ENCODE peak calls at places on chromosomes 5 and 9, in five cellular contexts. D is aorta, E is SK-N-SH, B is left ventricle myocardium inferior, V is A549. J is an unnamed sample.
A peak's percentile ranks its signal among the peaks of the same experiment; 100 is the strongest.

GRCh38 chr5:172274951-172275753 is 8.4 kb downstream of the UBTD2 start:
- DNase-seq in D (no peak), E (no peak), B (no peak), V (no peak), J (peak; percentile 59)

GRCh38 chr5:14720236-14720923 is 55.9 kb downstream of the OTULIN start:
- DNase-seq in D (no peak), E (no peak), B (no peak), V (no peak), J (no peak)

GRCh38 chr5:9325549-9325948 is 220.3 kb downstream of the SEMA5A start:
- DNase-seq in D (no peak), E (no peak), B (no peak), V (no peak), J (no peak)

GRCh38 chr9:114950761-114951160 is 20.4 kb upstream of the TNFSF8 start:
- DNase-seq in D (no peak), E (no peak), B (no peak), V (no peak), J (no peak)

GRCh38 chr9:126914458-126915280 is at the start of gene RALGPS1:
- DNase-seq in D (peak; percentile 98), E (peak; percentile 99), B (peak; percentile 96), V (peak; percentile 97), J (peak; percentile 97)

GRCh38 chr5:31593676-31594075 is 45.3 kb upstream of the PDZD2 start:
- DNase-seq in D (no peak), E (no peak), B (no peak), V (no peak), J (no peak)

GRCh38 chr5:54524082-54524481 is 6.5 kb downstream of the SNX18 start:
- DNase-seq in D (no peak), E (no peak), B (no peak), V (no peak), J (no peak)

GRCh38 chr9:111728617-111729366 is 65.9 kb downstream of the SHOC1 start:
- DNase-seq in D (no peak), E (no peak), B (no peak), V (peak; percentile 88), J (no peak)

GRCh38 chr5:141245250-141245717 is at the start of gene PCDHB15:
- DNase-seq in D (no peak), E (peak; percentile 30), B (peak; percentile 32), V (peak; percentile 17), J (peak; percentile 85)

GRCh38 chr5:141250576-141250975 is 5.4 kb downstream of the PCDHB15 start:
- DNase-seq in D (no peak), E (no peak), B (no peak), V (no peak), J (no peak)
- H3K9me3 ChIP-seq in D (peaks cover 20% of the 10 kb centered on the region), E (peaks cover 12% of the 10 kb centered on the region), B (peaks cover 100% of the 10 kb centered on the region), V (peaks cover 57% of the 10 kb centered on the region), J (no peaks in the 10 kb centered on the region)

DNA sequence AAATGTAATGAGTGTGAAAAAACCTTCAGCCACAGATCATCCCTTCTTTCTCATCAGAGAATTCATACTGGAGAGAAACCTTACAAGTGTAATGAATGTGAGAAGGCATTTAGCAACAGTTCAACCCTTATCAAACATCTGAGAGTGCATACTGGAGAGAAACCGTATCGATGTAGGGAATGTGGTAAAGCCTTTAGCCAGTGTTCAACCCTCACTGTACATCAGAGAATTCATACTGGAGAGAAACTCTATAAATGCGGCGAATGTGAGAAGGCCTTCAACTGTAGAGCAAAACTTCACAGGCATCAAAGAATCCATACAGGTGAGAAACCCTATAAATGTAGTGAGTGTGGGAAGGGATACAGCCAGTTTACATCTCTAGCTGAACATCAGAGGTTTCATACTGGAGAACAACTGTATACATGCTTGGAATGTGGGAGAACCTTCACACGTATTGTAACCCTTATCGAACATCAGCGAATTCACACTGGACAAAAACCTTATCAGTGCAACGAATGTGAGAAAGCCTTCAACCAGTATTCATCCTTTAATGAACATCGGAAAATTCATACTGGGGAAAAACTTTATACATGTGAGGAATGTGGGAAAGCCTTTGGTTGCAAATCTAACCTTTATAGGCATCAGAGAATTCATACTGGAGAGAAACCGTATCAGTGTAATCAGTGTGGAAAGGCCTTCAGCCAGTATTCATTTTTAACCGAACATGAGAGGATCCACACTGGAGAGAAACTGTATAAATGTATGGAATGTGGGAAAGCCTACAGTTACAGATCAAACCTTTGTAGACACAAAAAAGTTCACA is 19.2 kb downstream of the ZNF354C start:
- DNase-seq in D (no peak), E (no peak), B (no peak), V (no peak), J (no peak)
- H3K9me3 ChIP-seq in D (peaks cover 34% of the 10 kb centered on the region), E (peaks cover 31% of the 10 kb centered on the region), B (peaks cover 100% of the 10 kb centered on the region), V (peaks cover 85% of the 10 kb centered on the region), J (peaks cover 3% of the 10 kb centered on the region)

DNA sequence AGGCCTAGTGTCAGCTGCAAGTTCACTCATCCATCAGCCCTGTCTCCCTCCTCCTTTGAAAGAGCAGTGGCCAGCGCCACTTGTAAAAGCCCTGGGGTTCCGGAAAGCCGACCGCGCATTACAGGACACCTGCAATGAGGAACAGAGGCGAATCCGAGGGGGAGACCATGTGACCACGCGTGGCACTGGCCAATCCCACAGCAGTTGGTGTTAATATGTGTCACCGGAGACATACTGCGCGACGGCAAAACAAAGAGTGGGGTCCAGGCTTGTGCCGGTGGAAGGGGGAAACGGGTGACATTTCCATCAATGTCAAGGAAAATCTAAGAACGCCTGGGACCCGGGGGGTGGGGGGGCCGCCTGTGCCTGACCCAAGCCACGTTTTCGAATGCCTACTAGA is 480.8 kb downstream of the SPATA31A7 start:
- DNase-seq in D (peak; percentile 40), E (no peak), B (no peak), V (no peak), J (peak; percentile 6)
- H3K9me3 ChIP-seq in D (peaks cover 4% of the 10 kb centered on the region), E (no peaks in the 10 kb centered on the region), B (no peaks in the 10 kb centered on the region), V (peaks cover 2% of the 10 kb centered on the region), J (no peaks in the 10 kb centered on the region)

GRCh38 chr5:178984145-178985072 is 10.7 kb downstream of the GRM6 start:
- DNase-seq in D (no peak), E (no peak), B (no peak), V (no peak), J (no peak)

GRCh38 chr5:178982941-178983340 is 12.2 kb downstream of the GRM6 start:
- DNase-seq in D (no peak), E (no peak), B (no peak), V (no peak), J (no peak)

GRCh38 chr5:178981381-178981780 is 13.7 kb downstream of the GRM6 start:
- DNase-seq in D (no peak), E (no peak), B (no peak), V (no peak), J (no peak)

GRCh38 chr5:178986326-178986960 is 8.7 kb downstream of the GRM6 start:
- DNase-seq in D (no peak), E (no peak), B (no peak), V (no peak), J (no peak)

GRCh38 chr5:178983728-178984127 is 11.4 kb downstream of the GRM6 start:
- DNase-seq in D (no peak), E (no peak), B (no peak), V (no peak), J (no peak)
- H3K9me3 ChIP-seq in D (peaks cover 49% of the 10 kb centered on the region), E (no peaks in the 10 kb centered on the region), B (peaks cover 98% of the 10 kb centered on the region), V (peaks cover 24% of the 10 kb centered on the region), J (no peaks in the 10 kb centered on the region)

GRCh38 chr9:100038472-100038871 is 60.3 kb downstream of the ERP44 start:
- DNase-seq in D (no peak), E (no peak), B (no peak), V (no peak), J (no peak)

GRCh38 chr9:100028201-100028784 is 70.5 kb downstream of the ERP44 start:
- DNase-seq in D (peak; percentile 81), E (peak; percentile 65), B (peak; percentile 57), V (peak; percentile 76), J (peak; percentile 83)

GRCh38 chr9:100030548-100030947 is 68.3 kb downstream of the ERP44 start:
- DNase-seq in D (no peak), E (no peak), B (no peak), V (no peak), J (no peak)

GRCh38 chr9:100029246-100029645 is 69.6 kb downstream of the ERP44 start:
- DNase-seq in D (no peak), E (no peak), B (no peak), V (no peak), J (no peak)

DNA sequence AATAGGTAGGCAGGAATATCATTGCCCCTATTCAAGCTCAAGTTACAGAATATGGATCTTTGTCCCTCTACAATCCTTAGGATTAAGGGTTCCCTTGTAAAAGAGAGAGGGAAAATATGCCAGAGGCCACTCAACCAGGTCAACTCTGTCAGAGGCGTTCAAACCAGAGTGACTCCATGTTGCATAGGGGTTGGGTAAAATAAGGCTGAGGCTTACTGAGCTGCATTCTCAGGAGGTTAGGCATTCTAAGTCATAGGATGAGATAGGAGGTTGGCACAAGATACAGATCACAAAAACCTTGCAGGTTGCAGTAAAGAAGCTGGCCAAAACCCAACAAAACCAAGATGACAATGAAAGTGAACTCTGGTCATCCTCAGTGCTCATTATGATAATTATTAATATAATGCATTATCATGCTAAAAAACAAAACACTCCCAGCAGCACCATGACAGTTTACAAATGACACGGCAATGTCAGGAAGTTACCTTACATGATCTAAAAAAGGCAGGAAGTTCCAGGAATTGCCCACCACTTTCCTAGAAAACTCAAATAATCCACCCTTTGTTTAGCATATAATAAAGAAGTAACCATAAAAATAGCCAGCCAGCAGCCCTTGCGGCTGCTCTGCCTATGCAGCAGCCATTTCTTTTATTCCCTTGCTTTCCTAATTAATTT is 64.8 kb downstream of the ERP44 start:
- DNase-seq in D (no peak), E (no peak), B (no peak), V (no peak), J (no peak)
- H3K9me3 ChIP-seq in D (no peaks in the 10 kb centered on the region), E (peaks cover 9% of the 10 kb centered on the region), B (peaks cover 11% of the 10 kb centered on the region), V (no peaks in the 10 kb centered on the region), J (no peaks in the 10 kb centered on the region)

GRCh38 chr9:10925896-10926295 is 313.1 kb upstream of the PTPRD start:
- DNase-seq in D (no peak), E (no peak), B (no peak), V (no peak), J (no peak)

DNA sequence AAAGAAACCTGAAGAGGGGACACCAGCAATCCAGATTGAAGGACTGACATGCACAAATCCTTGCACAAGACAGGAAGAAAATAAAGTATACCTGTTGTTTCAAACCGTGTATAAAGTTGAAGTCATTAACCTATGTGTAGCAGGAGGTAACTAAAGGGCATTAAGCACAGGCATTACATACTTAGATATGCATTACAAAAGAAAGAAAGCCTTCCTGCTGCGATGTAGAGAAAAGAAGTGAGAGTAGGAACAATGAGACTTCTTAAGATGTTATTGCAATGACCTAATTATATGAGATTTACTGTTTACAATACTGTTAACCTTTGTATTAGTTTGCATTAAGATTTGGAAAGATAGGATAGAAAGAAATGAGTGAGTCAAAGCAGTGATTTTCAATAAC is 308.9 kb upstream of the PTPRD start:
- DNase-seq in D (no peak), E (no peak), B (no peak), V (no peak), J (no peak)
- H3K9me3 ChIP-seq in D (no peaks in the 10 kb centered on the region), E (no peaks in the 10 kb centered on the region), B (no peaks in the 10 kb centered on the region), V (no peaks in the 10 kb centered on the region), J (no peaks in the 10 kb centered on the region)

DNA sequence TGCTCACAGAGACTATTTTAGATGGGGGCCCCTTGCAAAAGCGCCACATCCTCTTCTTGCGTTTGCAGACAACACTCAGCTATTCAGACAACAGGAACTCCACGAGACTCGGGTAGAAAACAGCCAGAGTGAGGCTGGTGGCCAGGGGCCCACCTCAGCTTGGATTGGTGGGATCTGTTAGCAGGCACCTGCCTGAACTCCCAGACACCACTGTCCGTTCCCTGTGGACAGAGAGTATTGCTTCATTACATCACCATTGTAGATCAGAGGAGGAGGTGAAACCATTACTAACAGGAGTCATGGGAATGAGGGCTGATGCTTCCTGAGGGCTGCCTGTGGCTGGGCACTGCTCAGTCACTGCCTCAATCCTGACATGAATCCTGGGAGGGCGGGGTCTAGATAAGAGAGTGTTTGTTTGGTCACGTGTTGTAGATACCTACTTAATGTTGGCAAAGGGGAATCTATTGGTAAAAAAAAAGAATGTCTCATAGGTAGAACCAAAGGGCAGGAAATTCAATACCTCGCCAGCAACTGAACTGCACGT is 4.4 kb upstream of the RAPGEF1 start:
- DNase-seq in D (no peak), E (no peak), B (no peak), V (no peak), J (no peak)
- H3K9me3 ChIP-seq in D (no peaks in the 10 kb centered on the region), E (no peaks in the 10 kb centered on the region), B (no peaks in the 10 kb centered on the region), V (no peaks in the 10 kb centered on the region), J (no peaks in the 10 kb centered on the region)

J was measured in testis.